ENCODE peak calls at places on chromosomes 4 and X, in nine cellular contexts. Q is neural progenitor cell; Y is stimulated activated CD8-positive, alpha-beta memory T cell treated with anti-CD3 and anti-CD28 coated beads, Interleukin-12 subunit alpha, Interleukin-12 subunit beta, amount 100 ng/mL, for 4 hours; H is AG04449; X is HFFc6; F is HEK293T; T is heart right ventricle; S is fibroblast of lung; P is BE2C. U is an unnamed sample.

GRCh38 chr4:14260591-14260990 is 633.1 kb upstream of the BOD1L1 start:
- DNase-seq in T (no peak), Q (no peak), H (no peak), P (no peak), Y (no peak), X (no peak), F (no peak), S (no peak), U (no peak)

GRCh38 chr4:41442818-41443217 is 95.1 kb upstream of the LIMCH1 start:
- DNase-seq in X (no peak), T (no peak), Q (no peak), Y (no peak), F (no peak), H (no peak), P (no peak), S (no peak), U (no peak)

GRCh38 chrX:63746278-63746677 is 38.7 kb downstream of the ARHGEF9 start:
- DNase-seq in X (no peak), Q (no peak), F (no peak), T (no peak), S (no peak), Y (no peak), H (no peak), P (no peak), U (no peak)

GRCh38 chr4:39526810-39527295 is 386 bp downstream of the UGDH start:
- DNase-seq in P (no peak), T (no peak), H (no peak), Y (peak; percentile 4), X (no peak), F (no peak), S (peak; percentile 24), Q (peak; percentile 29), U (peak; percentile 50)

GRCh38 chr4:167622481-167623240 is 388.4 kb upstream of the SPOCK3 start:
- DNase-seq in S (peak; percentile 20), H (peak; percentile 2), X (peak; percentile 19), Q (peak; percentile 81), P (peak; percentile 82), F (peak; percentile 66), T (peak; percentile 27), Y (no peak), U (peak; percentile 60)

GRCh38 chr4:54005475-54005874 is 58.9 kb downstream of the CHIC2 start:
- DNase-seq in Q (no peak), P (no peak), S (peak; percentile 22), Y (no peak), X (no peak), F (no peak), T (no peak), H (no peak), U (peak; percentile 33)

GRCh38 chr4:4461850-4462249 is 74.9 kb downstream of the NSG1 start:
- DNase-seq in T (no peak), H (no peak), X (no peak), P (peak; percentile 51), Y (peak; percentile 2), S (no peak), F (no peak), Q (no peak), U (no peak)

GRCh38 chr4:99861120-99861905 is 32.9 kb downstream of the LAMTOR3 start:
- DNase-seq in S (no peak), F (no peak), P (no peak), T (no peak), Q (no peak), H (no peak), X (no peak), Y (no peak), U (no peak)

GRCh38 chr4:25437951-25438350 is 60.9 kb downstream of the ANAPC4 start:
- DNase-seq in F (no peak), Y (no peak), S (no peak), Q (no peak), X (no peak), H (no peak), P (no peak), T (no peak), U (no peak)

GRCh38 chr4:17189322-17189721 is 290.9 kb upstream of the LDB2 start:
- DNase-seq in H (peak; percentile 24), Y (no peak), P (no peak), Q (no peak), X (peak; percentile 39), S (peak; percentile 84), F (no peak), T (no peak), U (no peak)

GRCh38 chrX:121356139-121356849 is 308.9 kb downstream of the GLUD2 start:
- DNase-seq in H (no peak), Y (no peak), F (no peak), S (no peak), X (no peak), P (no peak), Q (no peak), T (no peak), U (no peak)

GRCh38 chr4:123587983-123588494 is 191.4 kb downstream of the SPRY1 start:
- DNase-seq in S (peak; percentile 58), T (no peak), Q (no peak), Y (no peak), P (peak; percentile 55), X (peak; percentile 89), H (peak; percentile 29), F (peak; percentile 52), U (peak; percentile 3)

GRCh38 chr4:144178414-144178813 is 37.9 kb upstream of the GYPA start:
- DNase-seq in Q (no peak), F (no peak), P (no peak), S (peak; percentile 52), T (no peak), Y (no peak), X (no peak), H (no peak), U (no peak)

GRCh38 chr4:90127223-90127705 is at the start of gene CCSER1:
- DNase-seq in T (peak; percentile 79), Q (peak; percentile 71), Y (no peak), H (no peak), P (peak; percentile 81), X (no peak), S (peak; percentile 79), F (peak; percentile 77), U (peak; percentile 53)

GRCh38 chr4:54937501-54937900 is 187.9 kb downstream of the KDR start:
- DNase-seq in X (no peak), H (no peak), Q (no peak), T (no peak), P (no peak), F (no peak), Y (no peak), S (no peak), U (peak; percentile 4)

GRCh38 chrX:138710866-138711331 is 618 bp downstream of the FGF13 start:
- DNase-seq in H (no peak), T (peak; percentile 5), F (peak; percentile 14), Q (peak; percentile 57), X (no peak), Y (no peak), S (peak; percentile 9), P (no peak), U (no peak)

GRCh38 chr4:2923678-2924173 is 39.5 kb downstream of the NOP14 start:
- DNase-seq in T (no peak), F (no peak), S (no peak), X (no peak), H (no peak), Q (no peak), P (no peak), Y (no peak), U (no peak)

GRCh38 chrX:17944833-17945497 is 83.9 kb upstream of the RAI2 start:
- DNase-seq in Y (no peak), H (no peak), T (no peak), F (peak; percentile 37), S (no peak), P (peak; percentile 25), Q (peak; percentile 38), X (no peak), U (peak; percentile 1)

GRCh38 chr4:78131403-78131802 is 74.3 kb downstream of the FRAS1 start:
- DNase-seq in Q (no peak), X (peak; percentile 35), T (no peak), Y (no peak), F (no peak), H (no peak), S (peak; percentile 66), P (no peak), U (no peak)

GRCh38 chr4:100428051-100428450 is 89.8 kb downstream of the EMCN start:
- DNase-seq in P (no peak), S (peak; percentile 85), X (peak; percentile 48), T (no peak), Y (no peak), H (peak; percentile 9), Q (no peak), F (no peak), U (no peak)

GRCh38 chrX:50971390-50971789 is 60.9 kb downstream of the BMP15 start:
- DNase-seq in H (no peak), Q (no peak), T (no peak), P (no peak), X (no peak), Y (no peak), S (peak; percentile 24), F (no peak), U (no peak)

U was measured in erythroblast.